ENCODE peak calls at places on chromosome X, in nine cellular contexts. S, L, U, P, C, Y, F, K and X are unnamed samples.

GRCh38 chrX:46737462-46737861 is 21.5 kb downstream of the SLC9A7 start:
- DNase-seq in S (peak), L (no peak), U (no peak), P (no peak), C (peak), Y (no peak), F (no peak), K (no peak), X (peak)

GRCh38 chrX:323721-324628 is 5.4 kb upstream of the GTPBP6 start:
- DNase-seq in S (peak), L (peak), U (no peak), P (no peak), C (peak), Y (peak), F (peak), K (no peak), X (peak)

GRCh38 chrX:40008841-40009461 is 88.8 kb downstream of the BCOR start:
- DNase-seq in S (no peak), L (peak), U (no peak), P (no peak), C (no peak), Y (peak), F (peak), K (no peak), X (peak)

GRCh38 chrX:143632625-143633387 is 3.1 kb downstream of the SLITRK4 start:
- DNase-seq in S (no peak), L (no peak), U (no peak), P (no peak), C (no peak), Y (peak), F (no peak), K (no peak), X (peak)

GRCh38 chrX:31336419-31336818 is 264.6 kb upstream of the FTHL17 start:
- DNase-seq in S (no peak), L (no peak), U (no peak), P (no peak), C (no peak), Y (no peak), F (no peak), K (no peak), X (no peak)

GRCh38 chrX:133444952-133445831 is 29.9 kb upstream of the GPC4 start:
- DNase-seq in S (no peak), L (no peak), U (no peak), P (no peak), C (no peak), Y (no peak), F (no peak), K (no peak), X (no peak)

GRCh38 chrX:2550288-2551020 is 49.7 kb upstream of the DHRSX start:
- DNase-seq in S (no peak), L (no peak), U (no peak), P (no peak), C (no peak), Y (no peak), F (no peak), K (no peak), X (no peak)

GRCh38 chrX:118823263-118824172 is at the start of gene ZCCHC12:
- DNase-seq in S (no peak), L (peak), U (peak), P (peak), C (peak), Y (peak), F (peak), K (no peak), X (peak)

GRCh38 chrX:11381464-11381863 is 88.3 kb downstream of the AMELX start:
- DNase-seq in S (peak), L (no peak), U (no peak), P (peak), C (peak), Y (peak), F (peak), K (peak), X (peak)

GRCh38 chrX:108537005-108537404 is 97.4 kb downstream of the COL4A5 start:
- DNase-seq in S (peak), L (no peak), U (no peak), P (peak), C (peak), Y (peak), F (peak), K (no peak), X (peak)

GRCh38 chrX:80229626-80230025 is 190.6 kb upstream of the TENT5D start:
- DNase-seq in S (no peak), L (no peak), U (no peak), P (no peak), C (no peak), Y (no peak), F (no peak), K (no peak), X (no peak)

GRCh38 chrX:12563121-12563520 is 228.1 kb upstream of the PRPS2 start:
- DNase-seq in S (peak), L (no peak), U (no peak), P (no peak), C (peak), Y (no peak), F (no peak), K (no peak), X (peak)

GRCh38 chrX:133910539-133910938 is 74.9 kb downstream of the GPC3 start:
- DNase-seq in S (no peak), L (no peak), U (no peak), P (no peak), C (no peak), Y (no peak), F (no peak), K (no peak), X (no peak)